ENCODE peak calls at places on chromosomes 4 and X, in eight cellular contexts. L, I, N, G, W, O, R and M are unnamed samples.

GRCh38 chr4:2595436-2595835 is 59.0 kb downstream of the FAM193A start:
- DNase-seq in R (no peak), N (no peak), O (no peak), I (no peak), W (no peak), G (no peak), L (no peak), M (no peak)

GRCh38 chr4:150072906-150073714 is 5.1 kb upstream of the DCLK2 start:
- DNase-seq in L (no peak), O (no peak), W (peak; percentile 78), G (no peak), N (no peak), R (no peak), I (no peak), M (peak; percentile 89)

GRCh38 chr4:73904491-73904890 is 35.3 kb downstream of the CXCL1 start:
- DNase-seq in W (no peak), R (peak; percentile 10), N (no peak), O (no peak), I (peak; percentile 15), L (no peak), G (no peak), M (no peak)

GRCh38 chrX:65690057-65690855 is 22.8 kb downstream of the MSN start:
- DNase-seq in W (peak; percentile 63), L (no peak), I (no peak), O (no peak), R (peak; percentile 63), G (peak; percentile 60), N (no peak), M (no peak)

GRCh38 chrX:3204606-3205005 is 141.8 kb downstream of the MXRA5 start:
- DNase-seq in G (no peak), L (no peak), O (no peak), N (no peak), R (no peak), I (peak; percentile 16), W (no peak), M (no peak)

GRCh38 chr4:182885022-182885737 is 32.0 kb downstream of the DCTD start:
- DNase-seq in O (no peak), W (no peak), G (no peak), R (no peak), L (no peak), N (no peak), I (no peak), M (no peak)

GRCh38 chrX:96002401-96002800 is 682.2 kb upstream of the DIAPH2 start:
- DNase-seq in N (no peak), O (no peak), L (no peak), R (no peak), W (no peak), I (no peak), G (no peak), M (no peak)

GRCh38 chrX:150616863-150617198 is 48.4 kb downstream of the MTM1 start:
- DNase-seq in R (no peak), G (no peak), W (no peak), N (no peak), L (no peak), O (no peak), I (no peak), M (no peak)

GRCh38 chrX:120144178-120144844 is 14.1 kb upstream of the RHOXF2 start:
- DNase-seq in L (no peak), W (no peak), G (no peak), O (no peak), N (no peak), I (no peak), R (no peak), M (no peak)

GRCh38 chr4:52059372-52059771 is 8.3 kb downstream of the SPATA18 start:
- DNase-seq in N (no peak), L (no peak), R (no peak), O (no peak), I (no peak), W (no peak), G (no peak), M (peak; percentile 88)

GRCh38 chr4:179097741-179098140 is 1655.5 kb upstream of the AGA start:
- DNase-seq in I (no peak), W (no peak), O (peak; percentile 5), G (no peak), L (no peak), R (peak; percentile 30), N (no peak), M (peak; percentile 19)

GRCh38 chr4:52627876-52628275 is 31.2 kb downstream of the USP46 start:
- DNase-seq in I (no peak), O (no peak), L (no peak), N (no peak), R (no peak), W (no peak), G (no peak), M (no peak)

GRCh38 chr4:1763550-1764080 is 29.5 kb upstream of the FGFR3 start:
- DNase-seq in O (peak; percentile 36), L (no peak), I (no peak), W (peak; percentile 25), N (no peak), G (no peak), R (peak; percentile 80), M (peak; percentile 23)

GRCh38 chrX:17030092-17030491 is 83.6 kb downstream of the REPS2 start:
- DNase-seq in G (no peak), O (peak; percentile 8), R (peak; percentile 38), L (no peak), W (no peak), N (no peak), I (no peak), M (no peak)

GRCh38 chr4:124933521-124933920 is 221.0 kb upstream of the ANKRD50 start:
- DNase-seq in W (no peak), O (no peak), N (no peak), G (no peak), L (no peak), R (no peak), I (no peak), M (no peak)

GRCh38 chr4:15652191-15652590 is 3.0 kb downstream of the FBXL5 start:
- DNase-seq in W (no peak), O (no peak), I (no peak), N (no peak), G (no peak), L (no peak), R (no peak), M (no peak)

GRCh38 chrX:130566028-130566683 is 164.4 kb downstream of the RBMX2 start:
- DNase-seq in G (no peak), N (peak; percentile 9), L (no peak), I (no peak), R (no peak), W (no peak), O (no peak), M (no peak)

DNA sequence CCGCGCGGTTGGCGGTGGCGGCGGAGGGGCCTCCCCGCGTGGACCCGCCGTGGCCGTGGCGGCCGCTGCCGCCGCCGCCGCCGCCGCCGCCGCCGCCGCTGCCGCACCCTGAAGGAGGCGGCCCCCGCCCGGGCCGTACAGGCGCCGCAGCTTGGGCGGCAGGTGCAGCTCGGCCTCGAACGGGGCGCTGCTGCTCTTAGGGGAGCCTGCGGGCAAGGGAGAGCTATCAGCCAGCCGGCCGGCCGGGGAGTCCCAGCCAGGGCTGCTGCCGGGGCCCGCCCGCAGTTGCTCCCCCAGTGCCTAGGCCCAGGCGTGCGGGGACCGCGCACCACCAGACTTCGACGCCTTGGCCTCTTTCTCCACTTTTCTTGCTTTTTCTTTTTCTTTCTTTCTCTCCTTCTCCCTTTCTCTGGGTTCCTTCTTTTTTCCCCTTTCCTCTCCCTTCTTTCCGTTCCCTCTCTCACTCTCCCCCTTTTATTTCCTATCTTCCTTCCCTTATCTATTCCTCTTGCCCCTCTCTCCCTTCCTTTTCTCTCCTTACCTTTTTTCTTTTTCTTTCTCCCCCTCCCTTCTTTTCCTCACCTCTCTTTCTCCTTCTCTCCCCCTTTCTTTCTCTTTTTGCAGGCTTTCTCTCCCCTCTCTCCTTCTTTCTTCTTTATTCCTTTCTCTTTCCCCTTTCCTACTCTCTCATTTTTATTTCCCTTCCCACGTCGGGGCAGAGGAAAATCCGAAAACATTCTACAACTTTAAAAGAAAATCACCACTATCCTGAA is 2.0 kb downstream of the ARX start:
- DNase-seq in I (no peak), L (no peak), O (peak; percentile 37), N (no peak), R (peak; percentile 43), G (peak; percentile 42), W (no peak), M (no peak)
- H3K4me3 ChIP-seq in I (no peak overlapping the region), L (no peak overlapping the region), O (no peak overlapping the region), N (no peak overlapping the region), R (no peak overlapping the region), G (peak overlapping the region; percentile 66), W (no peak overlapping the region), M (no peak overlapping the region)

DNA sequence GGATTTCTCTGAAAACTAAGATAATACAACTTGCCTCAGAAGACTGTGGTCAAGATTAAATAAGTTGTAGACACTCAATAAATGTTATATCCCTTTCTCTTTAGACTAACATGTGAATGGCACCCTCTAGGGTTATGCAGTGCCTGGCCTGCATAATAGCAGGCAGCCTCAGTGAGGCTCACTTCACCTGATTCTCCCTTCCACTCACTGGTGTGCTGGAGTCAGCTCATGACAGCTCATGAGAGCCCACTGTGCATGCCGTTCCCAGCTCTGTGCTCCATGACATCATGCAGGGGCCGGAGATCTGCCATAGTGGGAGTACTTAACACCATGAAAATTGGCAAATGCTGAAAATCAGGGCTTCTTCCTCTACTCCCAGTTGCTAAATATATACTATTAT is 64.5 kb downstream of the TEC start:
- DNase-seq in O (no peak), G (no peak), I (no peak), W (no peak), N (no peak), R (peak; percentile 36), L (no peak), M (no peak)
- TF ChIP-seq CTCF in O (no peak), G (no peak), I (no peak), W (no peak), N (no peak), R (no peak), L (no peak), M (no peak)

DNA sequence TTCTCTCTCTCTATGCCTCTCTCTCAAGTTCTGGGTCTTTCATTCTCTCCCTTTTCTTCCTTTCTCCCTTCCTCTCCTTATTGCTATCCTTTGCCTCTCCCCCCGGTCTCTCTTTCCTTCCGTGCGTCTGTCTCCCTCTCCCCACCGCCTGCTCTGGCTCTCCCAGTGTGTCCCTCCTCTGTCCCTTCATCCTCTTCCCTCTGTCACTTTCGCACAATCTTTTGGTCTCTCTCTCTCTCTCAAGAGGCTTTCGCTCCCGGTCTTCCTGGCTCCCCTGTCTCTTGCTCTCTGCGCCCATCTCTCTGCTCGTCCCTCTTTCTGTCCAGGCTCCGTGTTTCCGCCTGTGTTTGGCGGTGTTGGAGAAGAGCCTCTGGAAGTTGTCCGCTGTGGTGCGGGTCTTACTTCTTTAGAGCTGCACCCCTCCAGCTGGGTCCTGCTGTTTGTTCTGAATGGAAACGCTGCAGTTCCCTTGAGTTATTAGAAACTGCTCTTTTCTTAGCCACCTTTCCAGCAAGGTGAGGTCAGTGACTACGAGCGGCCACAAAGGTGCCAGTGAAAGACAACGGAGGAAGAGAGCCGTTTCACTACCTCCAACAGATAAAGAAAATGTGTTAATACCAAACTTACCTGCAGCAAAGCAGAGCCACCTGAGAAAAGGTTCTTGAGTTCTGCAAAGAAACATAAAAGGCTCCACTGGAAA is 1.1 kb downstream of the BMPR1B start:
- DNase-seq in W (peak; percentile 3), I (no peak), G (no peak), O (no peak), N (no peak), R (no peak), L (no peak), M (no peak)
- H3K4me3 ChIP-seq in W (peak overlapping the region; percentile 63), I (peak overlapping the region; percentile 68), G (peak overlapping the region; percentile 75), O (no peak overlapping the region), N (peak overlapping the region; percentile 21), R (no peak overlapping the region), L (peak overlapping the region; percentile 22), M (peak overlapping the region; percentile 58)

DNA sequence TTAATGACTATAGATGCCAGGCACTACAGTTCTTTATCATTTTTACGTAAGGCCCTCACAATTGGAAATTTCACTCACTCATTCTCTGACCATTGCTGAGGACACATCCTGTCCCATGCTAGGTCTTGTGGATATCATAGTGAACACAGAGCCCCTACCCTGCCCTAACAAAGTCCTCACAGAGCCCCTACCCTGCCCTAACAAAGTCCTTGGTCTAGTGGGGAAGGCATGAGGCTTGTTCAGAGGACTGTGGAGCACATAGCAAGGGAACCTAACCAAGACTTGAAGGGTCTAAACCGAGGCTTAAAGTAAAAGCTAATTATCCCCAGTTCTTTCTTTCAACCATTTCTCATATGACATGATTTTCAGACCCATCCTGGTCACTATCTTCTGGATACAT is 77.2 kb downstream of the GPC3 start:
- DNase-seq in L (no peak), W (no peak), G (no peak), I (no peak), O (no peak), N (no peak), R (no peak), M (no peak)
- TF ChIP-seq CTCF in L (no peak), W (no peak), G (no peak), I (no peak), O (no peak), N (no peak), R (no peak), M (no peak)